ENCODE peak calls at places on chromosome 14, in nine cellular contexts. N, G, Q, T, Y, W, B, P and K are unnamed samples.

GRCh38 chr14:96231731-96232130 is 24.3 kb upstream of the BDKRB1 start:
- DNase-seq in N (no peak), G (no peak), Q (no peak), T (no peak), Y (no peak), W (no peak), B (no peak), P (no peak), K (no peak)

GRCh38 chr14:94077111-94077821 is 3.7 kb downstream of the DDX24 start:
- DNase-seq in N (no peak), G (no peak), Q (no peak), T (no peak), Y (no peak), W (no peak), B (no peak), P (no peak), K (no peak)

GRCh38 chr14:23602181-23603095 is 23.8 kb upstream of the JPH4 start:
- DNase-seq in N (no peak), G (no peak), Q (no peak), T (no peak), Y (no peak), W (no peak), B (no peak), P (no peak), K (no peak)

GRCh38 chr14:50875359-50876090 is 3.7 kb downstream of the ABHD12B start:
- DNase-seq in N (no peak), G (no peak), Q (no peak), T (no peak), Y (peak; percentile 63), W (no peak), B (peak; percentile 22), P (no peak), K (no peak)

GRCh38 chr14:23129759-23130316 is 10.8 kb upstream of the CEBPE start:
- DNase-seq in N (peak; percentile 80), G (no peak), Q (no peak), T (no peak), Y (no peak), W (no peak), B (no peak), P (no peak), K (no peak)

GRCh38 chr14:47539065-47539464 is 136.3 kb downstream of the MDGA2 start:
- DNase-seq in N (no peak), G (no peak), Q (no peak), T (no peak), Y (peak; percentile 49), W (no peak), B (peak; percentile 8), P (no peak), K (peak; percentile 1)

GRCh38 chr14:52801014-52801708 is 9.8 kb upstream of the GNPNAT1 start:
- DNase-seq in N (peak; percentile 66), G (no peak), Q (no peak), T (peak; percentile 85), Y (peak; percentile 72), W (no peak), B (peak; percentile 83), P (no peak), K (peak; percentile 71)

GRCh38 chr14:31027847-31028246 is 1.7 kb upstream of the STRN3 start:
- DNase-seq in N (no peak), G (no peak), Q (no peak), T (no peak), Y (no peak), W (no peak), B (no peak), P (peak; percentile 32), K (no peak)

GRCh38 chr14:89469210-89470198 is 52.5 kb upstream of the FOXN3 start:
- DNase-seq in N (peak; percentile 24), G (no peak), Q (no peak), T (no peak), Y (peak; percentile 28), W (no peak), B (no peak), P (no peak), K (no peak)

GRCh38 chr14:50766338-50766886 is 64.5 kb downstream of the NIN start:
- DNase-seq in N (no peak), G (no peak), Q (no peak), T (peak; percentile 69), Y (peak; percentile 79), W (no peak), B (peak; percentile 80), P (no peak), K (peak; percentile 27)

DNA sequence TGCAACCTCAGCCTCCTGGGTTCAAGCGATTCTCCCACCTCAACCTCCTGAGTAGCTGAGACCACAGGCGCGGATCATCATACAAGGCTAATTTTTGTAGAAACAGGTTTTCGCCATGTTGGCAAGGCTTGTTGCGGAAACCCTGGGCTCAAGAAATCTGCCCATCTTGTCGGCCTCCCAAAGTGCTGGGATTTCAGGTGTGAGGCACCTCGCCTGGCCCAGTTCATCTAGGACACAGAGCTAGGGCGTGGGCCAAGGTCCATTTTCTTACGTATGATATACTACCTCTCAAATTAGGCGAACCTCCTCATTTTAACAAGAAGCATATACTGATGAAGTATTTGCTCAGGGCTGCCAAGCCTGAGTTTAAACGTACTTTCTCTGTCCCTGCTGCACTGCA is 2.1 kb downstream of the RPS29 start:
- DNase-seq in N (no peak), G (no peak), Q (no peak), T (no peak), Y (no peak), W (no peak), B (no peak), P (no peak), K (no peak)
- H3K4me3 ChIP-seq in N (peak overlapping the region; percentile 62), G (peak overlapping the region; percentile 94), Q (no peak overlapping the region), T (peak overlapping the region; percentile 68), Y (peak overlapping the region; percentile 78), W (no peak overlapping the region), B (peak overlapping the region; percentile 99), P (no peak overlapping the region), K (peak overlapping the region; percentile 71)

GRCh38 chr14:95130545-95130944 is 26.8 kb downstream of the DICER1 start:
- DNase-seq in N (no peak), G (no peak), Q (no peak), T (no peak), Y (no peak), W (no peak), B (no peak), P (no peak), K (no peak)
- TF ChIP-seq CTCF in N (no peak), G (no peak), Q (no peak), T (no peak), Y (no peak), W (no peak), B (no peak), P (no peak), K (no peak)

GRCh38 chr14:101760138-101761011 is 1.1 kb upstream of the PPP2R5C start:
- DNase-seq in N (peak; percentile 99), G (peak; percentile 99), Q (peak; percentile 99), T (peak; percentile 99), Y (peak; percentile 100), W (peak; percentile 100), B (peak; percentile 97), P (peak; percentile 95), K (peak; percentile 99)
- H3K4me3 ChIP-seq in N (peak overlapping the region; percentile 81), G (peak overlapping the region; percentile 69), Q (peak overlapping the region; percentile 71), T (peak overlapping the region; percentile 40), Y (peak overlapping the region; percentile 68), W (no peak overlapping the region), B (peak overlapping the region; percentile 84), P (peak overlapping the region; percentile 35), K (peak overlapping the region; percentile 80)

GRCh38 chr14:72186461-72187035 is 254.3 kb downstream of the RGS6 start:
- DNase-seq in N (no peak), G (peak; percentile 8), Q (no peak), T (no peak), Y (no peak), W (no peak), B (peak; percentile 14), P (no peak), K (no peak)
- TF ChIP-seq CTCF in N (no peak), G (no peak), Q (no peak), T (no peak), Y (no peak), W (no peak), B (no peak), P (no peak), K (no peak)

DNA sequence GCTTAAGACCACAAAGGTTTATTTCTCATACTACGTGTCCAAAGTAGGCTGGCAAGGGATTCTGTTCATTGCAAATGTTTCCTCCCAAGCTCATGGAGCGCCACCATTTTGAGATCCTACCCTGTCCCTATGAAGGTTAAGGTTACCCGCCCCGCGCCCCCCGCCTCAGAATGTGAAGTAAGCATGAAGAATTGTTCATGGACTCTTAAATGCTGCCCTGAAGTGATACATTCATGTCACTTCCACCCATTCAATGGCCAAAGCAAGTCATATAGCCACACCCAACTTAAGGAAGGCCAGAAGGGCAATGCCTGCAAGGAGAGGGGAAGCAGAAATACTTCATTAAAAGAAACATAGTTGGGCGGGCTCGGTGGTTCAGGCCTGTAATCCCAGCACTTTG is 4.2 kb downstream of the TMEM253 start:
- DNase-seq in N (no peak), G (no peak), Q (no peak), T (no peak), Y (no peak), W (no peak), B (no peak), P (no peak), K (no peak)
- H3K4me3 ChIP-seq in N (no peak overlapping the region), G (no peak overlapping the region), Q (no peak overlapping the region), T (no peak overlapping the region), Y (no peak overlapping the region), W (no peak overlapping the region), B (no peak overlapping the region), P (no peak overlapping the region), K (no peak overlapping the region)